ENCODE peak calls at places on chromosomes 2 and 18, in ten cellular contexts. V, W, B, N, D, Z, A, Y, G and I are unnamed samples.

GRCh38 chr18:7415081-7415894 is 151.8 kb upstream of the PTPRM start:
- DNase-seq in G (peak; percentile 28), B (no peak), Z (peak; percentile 57), D (no peak), A (peak; percentile 9), Y (no peak), V (no peak), W (no peak), N (no peak), I (no peak)

GRCh38 chr2:170486730-170487129 is 228.4 kb upstream of the SP5 start:
- DNase-seq in N (no peak), G (no peak), V (no peak), W (no peak), D (no peak), Z (no peak), Y (no peak), A (no peak), B (no peak), I (no peak)

GRCh38 chr18:37385846-37386435 is 179.7 kb downstream of the CELF4 start:
- DNase-seq in B (no peak), V (no peak), D (no peak), A (no peak), W (no peak), G (no peak), N (no peak), Z (no peak), Y (no peak), I (no peak)

GRCh38 chr2:1755436-1756191 is 11.3 kb upstream of the PXDN start:
- DNase-seq in N (no peak), G (no peak), W (no peak), Y (peak; percentile 43), V (no peak), D (no peak), Z (no peak), A (no peak), B (no peak), I (no peak)

GRCh38 chr2:151297882-151298281 is 8.4 kb upstream of the NMI start:
- DNase-seq in G (no peak), Z (no peak), A (no peak), N (no peak), B (no peak), Y (no peak), W (no peak), V (no peak), D (no peak), I (no peak)

GRCh38 chr2:20578266-20578894 is 72.5 kb downstream of the HS1BP3 start:
- DNase-seq in W (peak; percentile 35), G (no peak), Z (no peak), A (no peak), V (no peak), D (no peak), Y (no peak), B (no peak), N (no peak), I (no peak)

GRCh38 chr2:3608373-3609278 is 13.7 kb downstream of the COLEC11 start:
- DNase-seq in Z (no peak), W (no peak), D (no peak), G (no peak), B (no peak), A (no peak), V (no peak), Y (no peak), N (no peak), I (no peak)

GRCh38 chr2:29802976-29803375 is 118.4 kb downstream of the ALK start:
- DNase-seq in Y (no peak), G (no peak), W (no peak), Z (no peak), N (no peak), B (peak; percentile 32), D (no peak), V (no peak), A (no peak), I (no peak)

GRCh38 chr2:200172944-200173481 is 133.5 kb upstream of the SPATS2L start:
- DNase-seq in Z (no peak), N (no peak), B (no peak), Y (no peak), G (no peak), A (peak; percentile 66), V (no peak), D (no peak), W (no peak), I (no peak)

GRCh38 chr2:238945433-238946150 is 97.7 kb downstream of the TWIST2 start:
- DNase-seq in B (peak; percentile 11), G (peak; percentile 65), Z (no peak), W (peak; percentile 74), N (no peak), Y (peak; percentile 83), V (no peak), A (peak; percentile 47), D (peak; percentile 32), I (peak; percentile 64)

GRCh38 chr18:49967171-49967570 is 153.8 kb upstream of the ACAA2 start:
- DNase-seq in Z (no peak), N (no peak), B (no peak), A (no peak), D (no peak), G (no peak), V (no peak), Y (no peak), W (no peak), I (no peak)

DNA sequence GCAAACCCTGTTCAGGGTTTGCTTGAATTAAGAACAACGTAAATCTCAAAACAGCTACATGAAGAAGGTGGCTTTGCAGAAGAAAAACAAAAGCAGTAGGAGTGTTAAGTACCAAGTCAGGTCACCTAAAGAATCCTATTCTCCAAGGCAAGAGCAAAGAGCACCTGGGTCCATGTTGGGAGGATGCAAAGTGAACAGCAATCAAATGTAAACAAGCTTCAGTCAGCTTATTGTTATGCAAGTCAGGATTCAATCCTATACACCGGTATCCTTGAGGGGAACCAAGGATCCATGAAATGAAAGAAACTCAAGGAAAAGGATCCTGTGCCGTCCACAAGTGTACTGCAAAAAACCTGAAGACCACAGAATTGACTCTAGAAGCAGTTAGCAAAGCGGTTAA is 261.0 kb upstream of the DDX18 start:
- DNase-seq in Z (no peak), G (no peak), B (no peak), N (no peak), A (no peak), V (no peak), D (no peak), W (no peak), Y (no peak), I (no peak)
- H3K27ac ChIP-seq in Z (no peak overlapping the region), G (no peak overlapping the region), B (no peak overlapping the region), N (no peak overlapping the region), A (no peak overlapping the region), V (no peak overlapping the region), D (no peak overlapping the region), W (no peak overlapping the region), Y (no peak overlapping the region), I (no peak overlapping the region)

DNA sequence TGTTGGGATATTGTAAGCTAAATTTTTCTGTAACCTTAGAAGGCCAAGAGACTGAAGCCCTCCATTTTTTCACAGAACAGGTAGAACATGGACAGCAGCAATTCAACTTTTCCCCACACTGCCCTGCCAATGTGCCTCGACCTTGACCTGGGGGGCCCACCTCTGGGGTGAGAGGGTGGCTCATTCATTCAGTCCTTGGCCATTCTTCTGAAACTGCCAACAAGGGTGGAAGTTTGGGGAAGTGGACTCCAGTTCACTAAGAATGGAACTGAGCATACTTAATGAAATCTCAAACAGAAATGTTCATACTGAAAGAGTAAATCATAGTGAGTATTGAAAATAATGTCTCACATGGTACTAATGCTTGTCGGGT is 1.1 kb downstream of the EEF1B2 start:
- DNase-seq in W (no peak), V (no peak), B (no peak), Y (no peak), Z (no peak), G (no peak), A (no peak), N (no peak), D (no peak), I (no peak)
- H3K4me3 ChIP-seq in W (no peak overlapping the region), V (peak overlapping the region; percentile 76), B (peak overlapping the region; percentile 78), Y (peak overlapping the region; percentile 96), Z (peak overlapping the region; percentile 91), G (peak overlapping the region; percentile 95), A (peak overlapping the region; percentile 93), N (peak overlapping the region; percentile 82), D (peak overlapping the region; percentile 96), I (peak overlapping the region; percentile 92)

DNA sequence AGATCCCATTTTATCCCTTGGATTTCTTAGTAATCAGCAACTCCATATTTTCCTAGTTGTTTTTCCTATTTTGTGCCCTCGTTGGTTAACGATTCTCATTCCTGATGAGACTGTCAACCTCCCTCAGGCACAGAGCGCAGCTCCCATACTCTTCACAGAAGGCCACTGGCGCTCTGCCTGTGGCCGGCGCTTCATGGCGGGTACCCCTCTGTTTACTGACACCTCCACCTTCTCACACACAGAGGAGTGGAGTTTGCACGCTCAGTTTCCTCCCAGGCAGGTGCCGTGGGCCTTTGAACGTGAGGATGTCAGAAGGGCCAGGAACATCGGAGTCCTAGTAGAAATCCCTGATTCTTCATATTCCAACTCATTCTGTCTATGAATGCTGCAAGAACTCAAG is 139.0 kb downstream of the MBP start:
- DNase-seq in W (no peak), Z (peak; percentile 4), B (no peak), Y (no peak), D (no peak), N (no peak), A (no peak), V (no peak), G (no peak), I (no peak)
- H3K27ac ChIP-seq in W (no peak overlapping the region), Z (no peak overlapping the region), B (no peak overlapping the region), Y (no peak overlapping the region), D (peak overlapping the region; percentile 82), N (no peak overlapping the region), A (no peak overlapping the region), V (no peak overlapping the region), G (no peak overlapping the region), I (no peak overlapping the region)

DNA sequence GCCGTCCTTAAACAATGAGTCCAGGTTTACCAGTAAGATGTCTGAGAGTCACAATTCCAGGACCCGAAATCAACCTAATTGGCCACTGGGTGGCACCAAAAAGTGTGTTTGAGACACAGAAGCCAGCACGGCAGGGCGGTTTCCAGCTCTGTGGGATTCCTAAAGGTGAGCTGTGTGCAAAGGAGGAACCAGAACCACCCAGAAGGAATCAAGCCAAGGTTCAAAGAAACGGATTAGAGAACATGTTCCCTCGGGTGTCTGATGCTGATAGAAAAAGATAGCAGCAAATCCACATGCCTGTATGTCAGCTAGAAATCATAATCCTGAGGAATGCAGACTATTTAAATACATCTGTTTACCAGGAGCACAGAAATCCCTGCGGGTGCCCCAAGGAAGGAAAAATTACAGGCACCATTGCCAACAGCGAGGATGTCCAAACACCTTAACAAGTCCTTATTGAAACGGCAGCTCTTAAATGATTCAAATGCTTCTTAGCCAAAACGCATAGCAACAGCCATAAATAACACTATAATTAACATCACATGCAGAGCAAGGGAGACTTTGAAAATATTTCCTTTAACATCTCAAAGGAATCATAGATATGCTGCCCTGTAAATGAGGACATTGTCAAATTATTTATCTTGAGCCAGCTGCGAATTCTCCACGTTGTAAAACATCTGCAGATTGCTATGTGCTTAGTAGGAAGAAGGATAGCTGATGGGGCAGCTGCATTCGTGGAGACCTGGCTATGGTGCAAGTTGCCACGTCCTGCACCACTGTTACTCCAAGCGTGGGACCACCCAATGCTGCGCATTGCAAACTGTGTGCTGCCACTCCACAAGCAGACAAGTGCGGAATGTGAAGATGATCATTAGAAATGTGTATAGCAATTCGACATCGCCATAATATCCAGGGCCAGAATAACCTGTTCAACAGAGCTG is 318.7 kb upstream of the NCKAP5 start:
- DNase-seq in G (peak; percentile 66), V (peak; percentile 71), D (peak; percentile 73), W (peak; percentile 68), A (peak; percentile 72), N (peak; percentile 22), Y (no peak), B (peak; percentile 90), Z (peak; percentile 85), I (peak; percentile 27)
- H3K4me3 ChIP-seq in G (no peak overlapping the region), V (no peak overlapping the region), D (no peak overlapping the region), W (no peak overlapping the region), A (no peak overlapping the region), N (no peak overlapping the region), Y (no peak overlapping the region), B (no peak overlapping the region), Z (no peak overlapping the region), I (no peak overlapping the region)